ENCODE peak calls at places on chromosomes 12 and 14, in five cellular contexts. One of them, this sample, is unnamed.

GRCh38 chr14:95111507-95112164 is 45.7 kb downstream of the DICER1 start:
- DNase-seq in heart left ventricle: no peak
- DNase-seq in stimulated activated CD8-positive, alpha-beta memory T cell treated with anti-CD3 and anti-CD28 coated beads, Interleukin-12 subunit alpha, Interleukin-12 subunit beta, amount 100 ng/mL, for 4 hours: no peak
- DNase-seq in AG09319: no peak
- DNase-seq in NCI-H460: no peak
- DNase-seq in this sample: no peak

GRCh38 chr14:95774265-95775160 is 60.6 kb upstream of the TCL1A start:
- DNase-seq in AG09319: peak; percentile 16
- DNase-seq in heart left ventricle: peak; percentile 14
- DNase-seq in NCI-H460: peak; percentile 42
- DNase-seq in stimulated activated CD8-positive, alpha-beta memory T cell treated with anti-CD3 and anti-CD28 coated beads, Interleukin-12 subunit alpha, Interleukin-12 subunit beta, amount 100 ng/mL, for 4 hours: peak; percentile 1
- DNase-seq in this sample: peak; percentile 25

GRCh38 chr14:59359451-59360124 is 105.6 kb downstream of the GPR135 start:
- DNase-seq in NCI-H460: no peak
- DNase-seq in AG09319: no peak
- DNase-seq in stimulated activated CD8-positive, alpha-beta memory T cell treated with anti-CD3 and anti-CD28 coated beads, Interleukin-12 subunit alpha, Interleukin-12 subunit beta, amount 100 ng/mL, for 4 hours: no peak
- DNase-seq in heart left ventricle: no peak
- DNase-seq in this sample: no peak

GRCh38 chr14:22929104-22929847 is at the start of gene PRMT5:
- DNase-seq in AG09319: peak; percentile 100
- DNase-seq in stimulated activated CD8-positive, alpha-beta memory T cell treated with anti-CD3 and anti-CD28 coated beads, Interleukin-12 subunit alpha, Interleukin-12 subunit beta, amount 100 ng/mL, for 4 hours: peak; percentile 89
- DNase-seq in NCI-H460: peak; percentile 100
- DNase-seq in heart left ventricle: peak; percentile 100
- DNase-seq in this sample: peak; percentile 100

GRCh38 chr14:57834961-57835360 is 30.9 kb downstream of the SLC35F4 start:
- DNase-seq in stimulated activated CD8-positive, alpha-beta memory T cell treated with anti-CD3 and anti-CD28 coated beads, Interleukin-12 subunit alpha, Interleukin-12 subunit beta, amount 100 ng/mL, for 4 hours: no peak
- DNase-seq in heart left ventricle: no peak
- DNase-seq in NCI-H460: no peak
- DNase-seq in AG09319: no peak
- DNase-seq in this sample: no peak

GRCh38 chr14:52051861-52052260 is 17.0 kb downstream of the NID2 start:
- DNase-seq in stimulated activated CD8-positive, alpha-beta memory T cell treated with anti-CD3 and anti-CD28 coated beads, Interleukin-12 subunit alpha, Interleukin-12 subunit beta, amount 100 ng/mL, for 4 hours: no peak
- DNase-seq in NCI-H460: no peak
- DNase-seq in AG09319: no peak
- DNase-seq in heart left ventricle: no peak
- DNase-seq in this sample: no peak

GRCh38 chr12:63922446-63922845 is 77.9 kb downstream of the SRGAP1 start:
- DNase-seq in AG09319: peak; percentile 53
- DNase-seq in NCI-H460: peak; percentile 80
- DNase-seq in stimulated activated CD8-positive, alpha-beta memory T cell treated with anti-CD3 and anti-CD28 coated beads, Interleukin-12 subunit alpha, Interleukin-12 subunit beta, amount 100 ng/mL, for 4 hours: no peak
- DNase-seq in heart left ventricle: no peak
- DNase-seq in this sample: no peak

GRCh38 chr12:94266796-94267529 is 118.6 kb downstream of the PLXNC1 start:
- DNase-seq in heart left ventricle: no peak
- DNase-seq in stimulated activated CD8-positive, alpha-beta memory T cell treated with anti-CD3 and anti-CD28 coated beads, Interleukin-12 subunit alpha, Interleukin-12 subunit beta, amount 100 ng/mL, for 4 hours: no peak
- DNase-seq in AG09319: peak; percentile 52
- DNase-seq in NCI-H460: no peak
- DNase-seq in this sample: no peak

GRCh38 chr12:292186-292585 is 29.6 kb upstream of the SLC6A13 start:
- DNase-seq in heart left ventricle: no peak
- DNase-seq in NCI-H460: no peak
- DNase-seq in stimulated activated CD8-positive, alpha-beta memory T cell treated with anti-CD3 and anti-CD28 coated beads, Interleukin-12 subunit alpha, Interleukin-12 subunit beta, amount 100 ng/mL, for 4 hours: no peak
- DNase-seq in AG09319: no peak
- DNase-seq in this sample: no peak

GRCh38 chr12:32151081-32151480 is 44.4 kb downstream of the BICD1 start:
- DNase-seq in AG09319: no peak
- DNase-seq in NCI-H460: no peak
- DNase-seq in heart left ventricle: no peak
- DNase-seq in stimulated activated CD8-positive, alpha-beta memory T cell treated with anti-CD3 and anti-CD28 coated beads, Interleukin-12 subunit alpha, Interleukin-12 subunit beta, amount 100 ng/mL, for 4 hours: no peak
- DNase-seq in this sample: no peak

GRCh38 chr14:53047302-53047701 is 96.5 kb upstream of the FERMT2 start:
- DNase-seq in NCI-H460: no peak
- DNase-seq in AG09319: no peak
- DNase-seq in heart left ventricle: no peak
- DNase-seq in stimulated activated CD8-positive, alpha-beta memory T cell treated with anti-CD3 and anti-CD28 coated beads, Interleukin-12 subunit alpha, Interleukin-12 subunit beta, amount 100 ng/mL, for 4 hours: no peak
- DNase-seq in this sample: no peak

GRCh38 chr12:14099994-14100393 is 118.6 kb upstream of the GRIN2B start:
- DNase-seq in AG09319: no peak
- DNase-seq in stimulated activated CD8-positive, alpha-beta memory T cell treated with anti-CD3 and anti-CD28 coated beads, Interleukin-12 subunit alpha, Interleukin-12 subunit beta, amount 100 ng/mL, for 4 hours: no peak
- DNase-seq in heart left ventricle: no peak
- DNase-seq in NCI-H460: no peak
- DNase-seq in this sample: no peak

GRCh38 chr12:91853350-91854127 is 292.1 kb downstream of the BTG1 start:
- DNase-seq in stimulated activated CD8-positive, alpha-beta memory T cell treated with anti-CD3 and anti-CD28 coated beads, Interleukin-12 subunit alpha, Interleukin-12 subunit beta, amount 100 ng/mL, for 4 hours: no peak
- DNase-seq in NCI-H460: no peak
- DNase-seq in heart left ventricle: no peak
- DNase-seq in AG09319: no peak
- DNase-seq in this sample: no peak

GRCh38 chr12:109723311-109723791 is 9.7 kb downstream of the FAM222A start:
- DNase-seq in AG09319: no peak
- DNase-seq in heart left ventricle: peak; percentile 85
- DNase-seq in NCI-H460: no peak
- DNase-seq in stimulated activated CD8-positive, alpha-beta memory T cell treated with anti-CD3 and anti-CD28 coated beads, Interleukin-12 subunit alpha, Interleukin-12 subunit beta, amount 100 ng/mL, for 4 hours: no peak
- DNase-seq in this sample: no peak

GRCh38 chr14:100468557-100468956 is 118.7 kb downstream of the BEGAIN start:
- DNase-seq in heart left ventricle: no peak
- DNase-seq in stimulated activated CD8-positive, alpha-beta memory T cell treated with anti-CD3 and anti-CD28 coated beads, Interleukin-12 subunit alpha, Interleukin-12 subunit beta, amount 100 ng/mL, for 4 hours: no peak
- DNase-seq in NCI-H460: no peak
- DNase-seq in AG09319: no peak
- DNase-seq in this sample: no peak

GRCh38 chr12:84874125-84874824 is 38.3 kb downstream of the SLC6A15 start:
- DNase-seq in heart left ventricle: no peak
- DNase-seq in AG09319: peak; percentile 18
- DNase-seq in stimulated activated CD8-positive, alpha-beta memory T cell treated with anti-CD3 and anti-CD28 coated beads, Interleukin-12 subunit alpha, Interleukin-12 subunit beta, amount 100 ng/mL, for 4 hours: no peak
- DNase-seq in NCI-H460: peak; percentile 65
- DNase-seq in this sample: no peak